ENCODE peak calls at places on chromosomes 6 and 20, in nine cellular contexts. H, U, D, J, T, A, C, P and Q are unnamed samples.

GRCh38 chr20:41135187-41135887 is 2.0 kb upstream of the PLCG1 start:
- DNase-seq in D (peak; percentile 62), U (no peak), P (no peak), H (no peak), T (no peak), J (peak; percentile 30), A (no peak), C (peak; percentile 46), Q (peak; percentile 71)

GRCh38 chr6:85756982-85757381 is 114.3 kb upstream of the SYNCRIP start:
- DNase-seq in D (peak; percentile 51), H (no peak), J (peak; percentile 45), C (peak; percentile 57), T (peak; percentile 17), P (peak; percentile 6), A (peak; percentile 72), U (peak; percentile 5), Q (peak; percentile 24)

GRCh38 chr6:56764081-56764566 is 121.4 kb upstream of the DST start:
- DNase-seq in T (peak; percentile 65), U (no peak), A (peak; percentile 62), P (no peak), H (no peak), C (peak; percentile 64), J (peak; percentile 56), D (peak; percentile 61), Q (peak; percentile 93)

GRCh38 chr20:47785900-47786762 is 850 bp upstream of the SULF2 start:
- DNase-seq in P (peak; percentile 73), D (peak; percentile 88), C (peak; percentile 87), T (peak; percentile 85), H (no peak), U (no peak), A (peak; percentile 76), J (peak; percentile 70), Q (peak; percentile 40)

GRCh38 chr6:111113731-111114438 is 26.6 kb downstream of the SLC16A10 start:
- DNase-seq in T (peak; percentile 88), C (peak; percentile 66), A (peak; percentile 59), H (no peak), D (peak; percentile 33), J (peak; percentile 64), U (no peak), P (peak; percentile 1), Q (peak; percentile 13)

GRCh38 chr6:69084746-69085335 is 449.8 kb downstream of the ADGRB3 start:
- DNase-seq in A (no peak), T (peak; percentile 50), H (no peak), J (no peak), D (no peak), P (no peak), C (peak; percentile 8), U (no peak), Q (no peak)

GRCh38 chr20:14127831-14128230 is 132.5 kb downstream of the MACROD2 start:
- DNase-seq in C (no peak), D (no peak), A (no peak), T (no peak), J (no peak), U (no peak), H (no peak), P (no peak), Q (no peak)

GRCh38 chr6:44256291-44257006 is 879 bp downstream of the SLC35B2 start:
- DNase-seq in P (no peak), C (no peak), T (no peak), A (no peak), D (peak; percentile 18), H (no peak), U (no peak), J (no peak), Q (no peak)

GRCh38 chr20:20549699-20550098 is 162.7 kb downstream of the RALGAPA2 start:
- DNase-seq in D (no peak), P (no peak), A (peak; percentile 67), J (peak; percentile 90), U (no peak), C (peak; percentile 62), H (peak; percentile 73), T (peak; percentile 73), Q (no peak)

GRCh38 chr6:18168264-18168663 is 13.0 kb downstream of the KDM1B start:
- DNase-seq in H (no peak), C (no peak), P (no peak), A (no peak), U (no peak), T (no peak), D (no peak), J (no peak), Q (no peak)

GRCh38 chr6:56642366-56643261 is at the start of gene DST:
- DNase-seq in C (peak; percentile 94), T (peak; percentile 96), P (peak; percentile 89), D (no peak), A (peak; percentile 97), H (peak; percentile 83), J (peak; percentile 95), U (peak; percentile 72), Q (no peak)

GRCh38 chr20:36116813-36117441 is 37.6 kb upstream of the EPB41L1 start:
- DNase-seq in H (peak; percentile 49), U (no peak), D (no peak), J (peak; percentile 86), T (peak; percentile 93), C (peak; percentile 64), P (peak; percentile 70), A (peak; percentile 91), Q (no peak)

GRCh38 chr6:37920667-37921066 is 101.1 kb downstream of the ZFAND3 start:
- DNase-seq in T (no peak), P (no peak), J (no peak), U (peak; percentile 33), A (no peak), D (no peak), H (no peak), C (no peak), Q (no peak)

GRCh38 chr6:24273471-24273870 is 84.4 kb downstream of the DCDC2 start:
- DNase-seq in U (no peak), T (peak; percentile 24), D (no peak), J (peak; percentile 65), C (no peak), H (no peak), P (peak; percentile 4), A (no peak), Q (no peak)

DNA sequence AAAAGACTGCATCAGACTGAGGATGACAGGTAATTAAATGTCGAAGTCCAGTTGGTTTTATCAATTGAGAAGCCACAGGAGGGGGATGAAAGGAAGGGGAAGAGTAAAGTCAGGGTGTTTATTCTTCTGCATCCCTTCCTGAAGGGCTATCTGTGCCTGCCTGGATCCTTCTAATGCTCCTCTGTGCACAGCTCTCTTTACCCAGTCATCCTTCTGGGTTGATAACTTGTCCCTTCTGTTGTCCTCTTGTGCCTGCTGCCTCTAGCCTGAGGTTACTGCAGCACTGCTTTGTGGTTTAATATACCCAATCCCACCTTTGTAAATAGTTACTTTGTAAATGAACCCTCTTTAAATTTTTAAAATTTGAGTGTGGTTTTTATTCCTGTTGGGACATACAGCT is 1127.3 kb downstream of the EPHA7 start:
- DNase-seq in T (no peak), U (no peak), D (no peak), H (no peak), A (no peak), P (no peak), C (no peak), J (no peak), Q (no peak)
- TF ChIP-seq CTCF in T (no peak), U (no peak), D (no peak), H (no peak), A (no peak), P (no peak), C (no peak), J (no peak), Q (no peak)

GRCh38 chr6:113565306-113565705 is 291.8 kb upstream of the MARCKS start:
- DNase-seq in A (no peak), C (no peak), P (no peak), T (no peak), H (no peak), U (no peak), J (no peak), D (no peak), Q (no peak)
- H3K4me3 ChIP-seq in A (peak overlapping the region; percentile 6), C (peak overlapping the region; percentile 36), P (peak overlapping the region; percentile 45), T (peak overlapping the region; percentile 14), H (peak overlapping the region; percentile 27), U (no peak overlapping the region), J (no peak overlapping the region), D (no peak overlapping the region), Q (no peak overlapping the region)

DNA sequence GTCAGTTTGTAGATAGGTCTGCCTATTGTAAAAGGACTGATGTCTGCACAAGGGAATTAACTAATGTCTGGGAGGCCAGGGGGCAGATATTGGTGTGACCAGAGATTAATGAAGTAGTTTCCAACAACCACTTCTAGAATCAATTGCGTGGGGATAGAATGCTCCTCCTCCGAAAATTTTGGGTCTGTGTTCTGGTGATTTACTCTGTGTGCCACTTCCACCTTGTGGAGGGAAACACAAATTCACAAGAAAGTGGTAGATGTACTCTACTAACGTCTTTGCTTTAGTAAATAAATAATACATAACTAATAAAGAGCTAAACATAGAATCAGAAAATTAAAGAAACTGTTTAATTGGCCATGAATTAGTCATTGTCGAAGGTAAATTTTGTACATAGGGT is 25.5 kb downstream of the TMEM14A start:
- DNase-seq in H (no peak), A (no peak), P (no peak), T (no peak), C (no peak), U (no peak), J (no peak), D (no peak), Q (no peak)
- TF ChIP-seq CTCF in H (no peak), A (no peak), P (no peak), T (no peak), C (no peak), U (no peak), J (no peak), D (no peak), Q (peak; percentile 4)

GRCh38 chr6:90816764-90817163 is 229.9 kb upstream of the MAP3K7 start:
- DNase-seq in A (no peak), T (no peak), D (no peak), J (no peak), P (no peak), U (no peak), C (no peak), H (no peak), Q (no peak)
- H3K4me3 ChIP-seq in A (no peak overlapping the region), T (no peak overlapping the region), D (no peak overlapping the region), J (no peak overlapping the region), P (no peak overlapping the region), U (no peak overlapping the region), C (no peak overlapping the region), H (no peak overlapping the region), Q (no peak overlapping the region)

DNA sequence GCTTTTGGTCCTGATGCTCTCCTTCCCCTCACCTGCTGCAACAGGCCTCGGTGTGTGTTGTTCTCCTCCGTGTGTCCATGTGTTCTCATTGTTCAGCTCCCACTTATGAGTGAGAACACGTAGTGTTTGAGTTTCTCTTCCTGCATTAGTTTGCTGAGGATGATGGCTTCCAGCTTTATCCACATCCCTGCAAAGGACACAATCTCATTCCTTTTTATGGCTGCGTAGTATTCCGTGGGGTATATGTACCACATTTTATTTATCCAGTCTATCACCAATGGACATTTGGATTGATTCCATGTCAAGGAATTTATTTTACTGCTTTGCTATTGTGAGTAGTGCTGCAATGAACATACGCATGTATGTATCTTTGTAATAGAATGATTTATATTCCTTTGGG is 116.9 kb upstream of the SIRPG start:
- DNase-seq in H (no peak), J (no peak), C (no peak), T (no peak), U (no peak), P (no peak), D (no peak), A (no peak), Q (no peak)
- TF ChIP-seq CTCF in H (no peak), J (no peak), C (no peak), T (no peak), U (no peak), P (no peak), D (no peak), A (no peak), Q (no peak)